ENCODE peak calls at places on chromosome 15, in ten cellular contexts. One of them, this sample, is unnamed. For H3K36me3, the result is how much of the 10 kb centered on the place peaks cover.

GRCh38 chr15:57551717-57552677 is 39.7 kb upstream of the MYZAP start:
- DNase-seq in cardiac muscle cell: peak
- DNase-seq in transverse colon: no peak
- DNase-seq in HCT116: peak
- DNase-seq in PC-3: peak
- DNase-seq in IMR-90: peak
- DNase-seq in lung: peak
- DNase-seq in pancreas: peak
- DNase-seq in psoas muscle: no peak
- DNase-seq in breast epithelium: peak
- DNase-seq in this sample: peak

GRCh38 chr15:84034831-84035753 is 200.5 kb upstream of the GOLGA6L4 start:
- DNase-seq in cardiac muscle cell: peak
- DNase-seq in transverse colon: no peak
- DNase-seq in HCT116: peak
- DNase-seq in PC-3: peak
- DNase-seq in IMR-90: peak
- DNase-seq in lung: no peak
- DNase-seq in pancreas: no peak
- DNase-seq in psoas muscle: no peak
- DNase-seq in breast epithelium: no peak
- DNase-seq in this sample: no peak

GRCh38 chr15:85154061-85154460 is 172.4 kb downstream of the PDE8A start:
- DNase-seq in cardiac muscle cell: no peak
- DNase-seq in transverse colon: no peak
- DNase-seq in HCT116: no peak
- DNase-seq in PC-3: no peak
- DNase-seq in IMR-90: no peak
- DNase-seq in lung: no peak
- DNase-seq in pancreas: no peak
- DNase-seq in psoas muscle: no peak
- DNase-seq in breast epithelium: no peak
- DNase-seq in this sample: no peak

GRCh38 chr15:78977091-78977571 is 32.3 kb upstream of the CTSH start:
- DNase-seq in cardiac muscle cell: no peak
- DNase-seq in transverse colon: no peak
- DNase-seq in HCT116: no peak
- DNase-seq in PC-3: no peak
- DNase-seq in IMR-90: no peak
- DNase-seq in lung: no peak
- DNase-seq in pancreas: no peak
- DNase-seq in psoas muscle: no peak
- DNase-seq in breast epithelium: no peak
- DNase-seq in this sample: no peak

GRCh38 chr15:67100808-67101581 is 35.6 kb downstream of the SMAD3 start:
- DNase-seq in cardiac muscle cell: no peak
- DNase-seq in transverse colon: no peak
- DNase-seq in HCT116: no peak
- DNase-seq in PC-3: no peak
- DNase-seq in IMR-90: no peak
- DNase-seq in lung: no peak
- DNase-seq in pancreas: no peak
- DNase-seq in psoas muscle: no peak
- DNase-seq in breast epithelium: no peak
- DNase-seq in this sample: no peak

GRCh38 chr15:66981746-66982145 is 83.7 kb upstream of the SMAD3 start:
- DNase-seq in cardiac muscle cell: no peak
- DNase-seq in transverse colon: no peak
- DNase-seq in HCT116: no peak
- DNase-seq in PC-3: no peak
- DNase-seq in IMR-90: no peak
- DNase-seq in lung: no peak
- DNase-seq in pancreas: no peak
- DNase-seq in psoas muscle: no peak
- DNase-seq in breast epithelium: no peak
- DNase-seq in this sample: no peak

GRCh38 chr15:85128636-85129035 is 147.0 kb downstream of the PDE8A start:
- DNase-seq in cardiac muscle cell: no peak
- DNase-seq in transverse colon: no peak
- DNase-seq in HCT116: no peak
- DNase-seq in PC-3: no peak
- DNase-seq in IMR-90: no peak
- DNase-seq in lung: no peak
- DNase-seq in pancreas: no peak
- DNase-seq in psoas muscle: no peak
- DNase-seq in breast epithelium: no peak
- DNase-seq in this sample: no peak

GRCh38 chr15:23690450-23690852 is 3.3 kb upstream of the NDN start:
- DNase-seq in cardiac muscle cell: peak
- DNase-seq in transverse colon: peak
- DNase-seq in HCT116: no peak
- DNase-seq in PC-3: no peak
- DNase-seq in IMR-90: peak
- DNase-seq in lung: peak
- DNase-seq in pancreas: peak
- DNase-seq in psoas muscle: peak
- DNase-seq in breast epithelium: peak
- DNase-seq in this sample: no peak

GRCh38 chr15:88805031-88805780 is 2.0 kb downstream of the ACAN start:
- DNase-seq in cardiac muscle cell: no peak
- DNase-seq in transverse colon: no peak
- DNase-seq in HCT116: no peak
- DNase-seq in PC-3: no peak
- DNase-seq in IMR-90: no peak
- DNase-seq in lung: no peak
- DNase-seq in pancreas: no peak
- DNase-seq in psoas muscle: no peak
- DNase-seq in breast epithelium: no peak
- DNase-seq in this sample: no peak
- TF ChIP-seq CTCF in cardiac muscle cell: no peak
- TF ChIP-seq CTCF in transverse colon: no peak
- TF ChIP-seq CTCF in HCT116: peak
- TF ChIP-seq CTCF in PC-3: peak
- TF ChIP-seq CTCF in IMR-90: no peak
- TF ChIP-seq CTCF in lung: no peak
- TF ChIP-seq CTCF in pancreas: no peak
- TF ChIP-seq CTCF in psoas muscle: no peak
- TF ChIP-seq CTCF in breast epithelium: no peak
- TF ChIP-seq CTCF in this sample: no peak

GRCh38 chr15:100849021-100849831 is 30.4 kb upstream of the ALDH1A3 start:
- DNase-seq in cardiac muscle cell: peak
- DNase-seq in transverse colon: peak
- DNase-seq in HCT116: no peak
- DNase-seq in PC-3: peak
- DNase-seq in IMR-90: peak
- DNase-seq in lung: peak
- DNase-seq in pancreas: peak
- DNase-seq in psoas muscle: peak
- DNase-seq in breast epithelium: peak
- DNase-seq in this sample: peak
- H3K4me3 ChIP-seq in cardiac muscle cell: peak
- H3K4me3 ChIP-seq in transverse colon: peak
- H3K4me3 ChIP-seq in HCT116: peak
- H3K4me3 ChIP-seq in PC-3: peak
- H3K4me3 ChIP-seq in IMR-90: peak
- H3K4me3 ChIP-seq in lung: peak
- H3K4me3 ChIP-seq in pancreas: peak
- H3K4me3 ChIP-seq in psoas muscle: peak
- H3K4me3 ChIP-seq in breast epithelium: peak
- H3K4me3 ChIP-seq in this sample: peak

GRCh38 chr15:93253656-93254055 is 164.6 kb upstream of the RGMA start:
- DNase-seq in cardiac muscle cell: no peak
- DNase-seq in transverse colon: no peak
- DNase-seq in HCT116: no peak
- DNase-seq in PC-3: no peak
- DNase-seq in IMR-90: no peak
- DNase-seq in lung: no peak
- DNase-seq in pancreas: no peak
- DNase-seq in psoas muscle: no peak
- DNase-seq in breast epithelium: no peak
- DNase-seq in this sample: no peak
- H3K36me3 ChIP-seq in cardiac muscle cell: under half
- H3K36me3 ChIP-seq in transverse colon: under half
- H3K36me3 ChIP-seq in HCT116: under half
- H3K36me3 ChIP-seq in PC-3: under half
- H3K36me3 ChIP-seq in IMR-90: under half
- H3K36me3 ChIP-seq in lung: under half
- H3K36me3 ChIP-seq in pancreas: under half
- H3K36me3 ChIP-seq in psoas muscle: under half
- H3K36me3 ChIP-seq in breast epithelium: under half
- H3K36me3 ChIP-seq in this sample: under half

GRCh38 chr15:90618330-90619136 is 88.8 kb downstream of the CRTC3 start:
- DNase-seq in cardiac muscle cell: no peak
- DNase-seq in transverse colon: no peak
- DNase-seq in HCT116: no peak
- DNase-seq in PC-3: no peak
- DNase-seq in IMR-90: peak
- DNase-seq in lung: no peak
- DNase-seq in pancreas: no peak
- DNase-seq in psoas muscle: no peak
- DNase-seq in breast epithelium: no peak
- DNase-seq in this sample: no peak
- TF ChIP-seq CTCF in cardiac muscle cell: no peak
- TF ChIP-seq CTCF in transverse colon: no peak
- TF ChIP-seq CTCF in HCT116: no peak
- TF ChIP-seq CTCF in PC-3: peak
- TF ChIP-seq CTCF in IMR-90: no peak
- TF ChIP-seq CTCF in lung: no peak
- TF ChIP-seq CTCF in pancreas: no peak
- TF ChIP-seq CTCF in psoas muscle: no peak
- TF ChIP-seq CTCF in breast epithelium: no peak
- TF ChIP-seq CTCF in this sample: peak

DNA sequence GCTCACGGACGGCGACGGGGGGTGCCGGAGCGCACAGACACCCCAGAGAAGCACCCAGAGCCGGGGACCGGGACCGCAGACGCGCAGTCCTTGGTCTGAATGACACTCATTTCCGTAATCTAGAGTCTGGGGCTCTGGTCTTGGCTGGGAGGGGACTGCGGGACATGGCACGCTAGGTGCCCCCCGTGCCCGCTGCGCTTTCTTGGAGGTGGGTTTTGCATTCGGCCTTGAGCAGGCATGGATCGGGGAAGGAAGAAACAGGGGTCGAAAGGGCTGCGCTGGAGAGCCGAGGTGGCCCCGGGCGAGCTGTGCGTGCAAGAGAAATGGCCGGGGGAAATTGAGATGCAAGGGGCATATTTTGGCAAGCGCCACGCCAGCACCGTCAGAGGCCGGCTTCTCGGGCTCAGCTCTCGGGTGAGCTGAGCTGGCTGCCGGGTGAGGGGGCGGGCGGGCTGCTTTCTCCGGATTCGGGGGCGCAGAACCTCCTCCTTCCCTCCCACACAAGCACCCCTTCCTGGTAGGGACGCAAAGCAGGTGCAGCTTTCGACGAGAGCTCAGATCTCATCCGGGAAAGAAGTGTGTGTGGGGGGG is 867 bp upstream of the NTRK3 start:
- DNase-seq in cardiac muscle cell: peak
- DNase-seq in transverse colon: no peak
- DNase-seq in HCT116: no peak
- DNase-seq in PC-3: no peak
- DNase-seq in IMR-90: no peak
- DNase-seq in lung: no peak
- DNase-seq in pancreas: no peak
- DNase-seq in psoas muscle: no peak
- DNase-seq in breast epithelium: no peak
- DNase-seq in this sample: no peak
- H3K4me3 ChIP-seq in cardiac muscle cell: peak
- H3K4me3 ChIP-seq in transverse colon: no peak
- H3K4me3 ChIP-seq in HCT116: no peak
- H3K4me3 ChIP-seq in PC-3: no peak
- H3K4me3 ChIP-seq in IMR-90: no peak
- H3K4me3 ChIP-seq in lung: no peak
- H3K4me3 ChIP-seq in pancreas: no peak
- H3K4me3 ChIP-seq in psoas muscle: peak
- H3K4me3 ChIP-seq in breast epithelium: peak
- H3K4me3 ChIP-seq in this sample: peak

GRCh38 chr15:88637841-88638625 is 783 bp upstream of the ISG20 start:
- DNase-seq in cardiac muscle cell: no peak
- DNase-seq in transverse colon: no peak
- DNase-seq in HCT116: no peak
- DNase-seq in PC-3: no peak
- DNase-seq in IMR-90: no peak
- DNase-seq in lung: no peak
- DNase-seq in pancreas: peak
- DNase-seq in psoas muscle: no peak
- DNase-seq in breast epithelium: no peak
- DNase-seq in this sample: no peak

GRCh38 chr15:88645171-88646087 is 6.6 kb downstream of the ISG20 start:
- DNase-seq in cardiac muscle cell: no peak
- DNase-seq in transverse colon: no peak
- DNase-seq in HCT116: no peak
- DNase-seq in PC-3: no peak
- DNase-seq in IMR-90: no peak
- DNase-seq in lung: no peak
- DNase-seq in pancreas: no peak
- DNase-seq in psoas muscle: no peak
- DNase-seq in breast epithelium: no peak
- DNase-seq in this sample: no peak

GRCh38 chr15:88644741-88645140 is 5.9 kb downstream of the ISG20 start:
- DNase-seq in cardiac muscle cell: no peak
- DNase-seq in transverse colon: no peak
- DNase-seq in HCT116: no peak
- DNase-seq in PC-3: no peak
- DNase-seq in IMR-90: no peak
- DNase-seq in lung: no peak
- DNase-seq in pancreas: no peak
- DNase-seq in psoas muscle: no peak
- DNase-seq in breast epithelium: no peak
- DNase-seq in this sample: no peak

GRCh38 chr15:88638626-88639372 is at the start of gene ISG20:
- DNase-seq in cardiac muscle cell: peak
- DNase-seq in transverse colon: peak
- DNase-seq in HCT116: peak
- DNase-seq in PC-3: peak
- DNase-seq in IMR-90: peak
- DNase-seq in lung: peak
- DNase-seq in pancreas: peak
- DNase-seq in psoas muscle: peak
- DNase-seq in breast epithelium: peak
- DNase-seq in this sample: peak

GRCh38 chr15:88641959-88642452 is 3.2 kb downstream of the ISG20 start:
- DNase-seq in cardiac muscle cell: no peak
- DNase-seq in transverse colon: no peak
- DNase-seq in HCT116: no peak
- DNase-seq in PC-3: no peak
- DNase-seq in IMR-90: no peak
- DNase-seq in lung: no peak
- DNase-seq in pancreas: no peak
- DNase-seq in psoas muscle: no peak
- DNase-seq in breast epithelium: no peak
- DNase-seq in this sample: no peak
- H3K36me3 ChIP-seq in cardiac muscle cell: under half
- H3K36me3 ChIP-seq in transverse colon: under half
- H3K36me3 ChIP-seq in HCT116: under half
- H3K36me3 ChIP-seq in PC-3: under half
- H3K36me3 ChIP-seq in IMR-90: under half
- H3K36me3 ChIP-seq in lung: under half
- H3K36me3 ChIP-seq in pancreas: under half
- H3K36me3 ChIP-seq in psoas muscle: under half
- H3K36me3 ChIP-seq in breast epithelium: under half
- H3K36me3 ChIP-seq in this sample: under half

This sample was measured in BJ.